ENCODE peak calls at places on chromosomes 6 and 20, in five cellular contexts. R, X, N, E and F are unnamed samples.

GRCh38 chr20:26354521-26354920 is 657.9 kb upstream of the ZNF337 start:
- DNase-seq in N (no peak), X (no peak), R (no peak), E (no peak), F (no peak)

GRCh38 chr6:6803180-6803978 is 214.9 kb downstream of the LY86 start:
- DNase-seq in R (no peak), E (no peak), N (no peak), X (peak), F (no peak)

GRCh38 chr20:325889-326644 is 715 bp downstream of the SOX12 start:
- DNase-seq in E (peak), N (peak), X (peak), R (peak), F (peak)

GRCh38 chr6:89927788-89928565 is 33.7 kb downstream of the GJA10 start:
- DNase-seq in X (peak), N (peak), E (no peak), R (no peak), F (no peak)

GRCh38 chr6:110618591-110619267 is 142.3 kb upstream of the SLC22A16 start:
- DNase-seq in R (no peak), X (no peak), E (no peak), N (peak), F (no peak)

GRCh38 chr6:109760208-109760607 is 69.1 kb downstream of the FIG4 start:
- DNase-seq in N (peak), E (no peak), X (peak), R (no peak), F (no peak)

GRCh38 chr6:141388666-141389065 is 744.1 kb upstream of the GJE1 start:
- DNase-seq in E (no peak), X (no peak), N (no peak), R (no peak), F (no peak)

GRCh38 chr20:32742322-32743236 is 688 bp downstream of the COMMD7 start:
- DNase-seq in E (no peak), X (no peak), R (no peak), N (no peak), F (no peak)

GRCh38 chr6:156954191-156954590 is 177.0 kb downstream of the ARID1B start:
- DNase-seq in X (no peak), N (peak), E (no peak), R (no peak), F (no peak)

GRCh38 chr6:81894788-81895221 is 142.3 kb upstream of the TENT5A start:
- DNase-seq in X (no peak), E (peak), R (no peak), N (peak), F (no peak)

GRCh38 chr20:59466107-59466815 is 138.1 kb upstream of the PHACTR3 start:
- DNase-seq in R (no peak), X (no peak), N (no peak), E (no peak), F (no peak)

GRCh38 chr6:17035257-17035757 is 66.5 kb upstream of the STMND1 start:
- DNase-seq in X (no peak), E (no peak), N (no peak), R (no peak), F (no peak)